ENCODE peak calls at places on chromosomes 5 and 9, in four cellular contexts. D, V, C and J are unnamed samples.

GRCh38 chr5:133472829-133473228 is 139.5 kb downstream of the FSTL4 start:
- DNase-seq in D (peak), V (no peak), C (no peak), J (no peak)

GRCh38 chr5:81021486-81021885 is 61.3 kb downstream of the RASGRF2 start:
- DNase-seq in D (no peak), V (no peak), C (no peak), J (no peak)

GRCh38 chr5:135213034-135213386 is 179.0 kb upstream of the PITX1 start:
- DNase-seq in D (no peak), V (no peak), C (no peak), J (no peak)

GRCh38 chr9:14312721-14313377 is 1.1 kb downstream of the NFIB start:
- DNase-seq in D (peak), V (no peak), C (no peak), J (peak)

GRCh38 chr9:104863180-104863883 is 64.6 kb downstream of the ABCA1 start:
- DNase-seq in D (peak), V (peak), C (peak), J (peak)

GRCh38 chr5:3825888-3826465 is 230.3 kb downstream of the IRX1 start:
- DNase-seq in D (no peak), V (no peak), C (no peak), J (no peak)

GRCh38 chr5:181188700-181189362 is 16.2 kb downstream of the TRIM7 start:
- DNase-seq in D (peak), V (peak), C (peak), J (peak)

GRCh38 chr9:7273575-7273974 is 515.8 kb downstream of the KDM4C start:
- DNase-seq in D (peak), V (no peak), C (no peak), J (no peak)

GRCh38 chr9:125965421-125965820 is 218.2 kb downstream of the PBX3 start:
- DNase-seq in D (no peak), V (no peak), C (no peak), J (no peak)

GRCh38 chr9:26477963-26478362 is 414.6 kb downstream of the CAAP1 start:
- DNase-seq in D (no peak), V (no peak), C (no peak), J (no peak)

GRCh38 chr5:154214236-154215106 is 23.9 kb downstream of the GALNT10 start:
- DNase-seq in D (no peak), V (no peak), C (no peak), J (no peak)

GRCh38 chr5:134133995-134134541 is 19.6 kb downstream of the TCF7 start:
- DNase-seq in D (no peak), V (no peak), C (no peak), J (no peak)

GRCh38 chr5:96963267-96963666 is 27.4 kb downstream of the LNPEP start:
- DNase-seq in D (peak), V (peak), C (no peak), J (no peak)

GRCh38 chr9:71904076-71904475 is 6.9 kb downstream of the ABHD17B start:
- DNase-seq in D (no peak), V (no peak), C (no peak), J (no peak)

GRCh38 chr5:123814796-123815479 is 303.0 kb downstream of the CSNK1G3 start:
- DNase-seq in D (no peak), V (no peak), C (no peak), J (no peak)

GRCh38 chr5:160021818-160022446 is 13.0 kb downstream of the TTC1 start:
- DNase-seq in D (peak), V (peak), C (peak), J (peak)

GRCh38 chr5:11596185-11596584 is 308.1 kb downstream of the CTNND2 start:
- DNase-seq in D (no peak), V (no peak), C (no peak), J (no peak)

GRCh38 chr5:134088291-134088690 is 26.2 kb upstream of the TCF7 start:
- DNase-seq in D (no peak), V (no peak), C (no peak), J (no peak)

GRCh38 chr9:17134396-17134842 is 421 bp upstream of the CNTLN start:
- DNase-seq in D (no peak), V (no peak), C (no peak), J (no peak)

GRCh38 chr5:173333900-173334685 is 5.9 kb upstream of the STC2 start:
- DNase-seq in D (no peak), V (no peak), C (no peak), J (no peak)

GRCh38 chr9:9299134-9299533 is 1313.7 kb downstream of the PTPRD start:
- DNase-seq in D (no peak), V (no peak), C (no peak), J (no peak)

GRCh38 chr5:146662229-146662628 is 146.2 kb upstream of the GPR151 start:
- DNase-seq in D (peak), V (no peak), C (peak), J (no peak)

GRCh38 chr5:10468256-10468655 is 26.6 kb downstream of the ROPN1L start:
- DNase-seq in D (no peak), V (no peak), C (no peak), J (no peak)

GRCh38 chr5:89991592-89991991 is 418.0 kb downstream of the CETN3 start:
- DNase-seq in D (no peak), V (no peak), C (no peak), J (no peak)

GRCh38 chr9:129094387-129095169 is 13.7 kb downstream of the DOLPP1 start:
- DNase-seq in D (no peak), V (no peak), C (no peak), J (no peak)

GRCh38 chr5:88660947-88661869 is 221.8 kb downstream of the MEF2C start:
- DNase-seq in D (peak), V (no peak), C (no peak), J (peak)
- TF ChIP-seq USF2 in D (no peak), V (no peak), C (no peak), J (no peak)

DNA sequence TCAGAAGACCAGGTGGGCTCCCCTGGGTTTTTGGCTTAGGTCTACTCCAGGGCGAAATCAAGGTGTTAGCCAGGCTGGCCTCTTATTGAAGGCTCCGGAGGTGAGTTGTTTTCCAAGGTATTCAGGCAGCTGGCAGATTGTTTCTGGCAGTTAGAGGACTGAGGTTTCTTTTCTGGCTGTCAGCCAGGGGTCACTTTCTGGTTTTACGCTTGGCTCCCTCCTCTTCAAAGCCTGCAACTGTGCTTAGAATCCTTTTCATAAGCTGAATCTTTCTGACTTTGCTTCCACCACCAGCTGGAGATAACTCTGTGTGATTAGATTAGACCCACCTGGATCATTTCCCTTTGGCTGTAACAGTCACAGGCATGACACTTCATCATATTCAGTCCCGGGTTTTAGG is 24.6 kb downstream of the RFK start:
- DNase-seq in D (no peak), V (peak), C (peak), J (no peak)
- TF ChIP-seq CREM in D (no peak), V (no peak), C (no peak), J (no peak)

GRCh38 chr5:71013575-71013974 is 11.6 kb downstream of the NAIP start:
- DNase-seq in D (peak), V (no peak), C (no peak), J (no peak)
- TF ChIP-seq CREB1 in D (no peak), V (no peak), C (no peak), J (no peak)

GRCh38 chr5:91885291-91886265 is 502.5 kb upstream of the ARRDC3 start:
- DNase-seq in D (no peak), V (no peak), C (no peak), J (no peak)
- TF ChIP-seq USF2 in D (no peak), V (no peak), C (no peak), J (no peak)

DNA sequence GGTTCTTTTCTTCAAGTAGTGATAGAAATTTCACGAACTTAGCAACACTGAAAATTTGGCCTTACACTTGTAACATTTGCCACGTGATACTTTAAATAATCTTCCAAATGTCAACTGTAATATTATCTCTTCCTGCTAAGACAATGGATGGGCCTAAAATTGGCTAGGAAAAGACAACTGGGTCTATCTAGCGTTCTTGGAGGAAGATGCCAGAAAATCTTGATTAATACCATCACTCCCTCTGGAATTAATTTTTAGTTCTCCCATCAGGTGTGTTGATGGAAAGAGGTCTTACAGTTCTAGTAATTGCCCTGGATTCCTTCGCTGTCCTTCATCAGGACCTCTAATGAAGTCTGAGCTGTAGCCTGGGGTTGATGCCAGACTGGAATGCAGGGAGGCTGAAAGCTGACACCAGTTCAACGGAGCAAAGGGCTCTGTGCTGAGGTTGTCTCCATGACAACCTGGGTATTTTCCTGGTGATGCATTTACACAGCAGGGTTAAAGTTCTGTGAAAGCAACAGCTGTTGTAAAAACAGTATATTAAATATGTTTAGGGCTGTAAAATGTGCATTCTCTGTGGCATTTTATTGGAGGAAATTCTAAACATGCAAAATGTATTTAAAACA is 92.3 kb downstream of the GAS1 start:
- DNase-seq in D (no peak), V (no peak), C (peak), J (peak)
- TF ChIP-seq CREM in D (no peak), V (no peak), C (no peak), J (no peak)

DNA sequence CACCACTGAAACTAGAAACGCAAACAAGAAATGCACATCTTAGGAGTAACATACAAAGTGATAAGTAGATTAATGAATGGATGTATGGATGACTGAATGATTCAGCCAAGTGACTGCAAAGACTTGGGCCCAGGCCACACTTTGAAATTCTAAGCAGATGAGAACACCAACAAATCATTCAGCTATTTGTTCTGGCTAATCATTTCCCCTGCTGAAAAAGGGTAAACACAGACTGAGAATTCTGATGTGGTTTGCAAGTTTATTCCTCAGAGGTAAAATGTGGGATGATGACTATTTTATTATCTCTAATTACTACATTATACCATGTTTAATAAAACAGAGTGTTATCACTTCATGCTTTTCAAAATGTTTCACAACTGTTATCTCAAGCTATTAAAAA is 163.2 kb upstream of the ADAMTS16 start:
- DNase-seq in D (no peak), V (no peak), C (no peak), J (no peak)
- TF ChIP-seq CREB1 in D (no peak), V (no peak), C (no peak), J (no peak)

DNA sequence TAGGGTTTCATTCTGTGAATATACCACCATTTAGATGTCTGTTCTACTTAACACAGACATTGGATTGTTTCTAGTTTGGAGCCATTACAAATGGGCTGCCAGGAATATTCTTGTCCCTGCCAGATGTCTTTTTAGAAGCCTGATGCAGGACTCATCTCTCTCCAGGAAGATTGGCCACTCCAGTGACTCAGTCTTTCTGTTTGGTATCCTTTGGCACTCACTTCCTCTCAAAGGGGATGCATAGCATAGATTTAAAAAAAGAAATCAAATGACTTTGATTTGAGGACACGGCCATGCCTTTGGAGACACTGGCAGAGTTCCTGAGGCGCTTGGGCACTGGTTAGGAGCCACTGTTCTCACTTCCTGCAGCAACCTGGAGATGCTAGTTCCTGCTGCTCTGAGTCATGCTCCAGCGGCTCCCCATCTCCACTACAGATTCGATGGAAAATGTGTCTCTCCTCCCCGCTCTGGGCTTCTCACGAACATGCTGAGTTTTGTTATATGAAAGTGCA is 3.5 kb upstream of the ZNF366 start:
- DNase-seq in D (no peak), V (no peak), C (no peak), J (no peak)
- TF ChIP-seq USF2 in D (no peak), V (no peak), C (no peak), J (no peak)

DNA sequence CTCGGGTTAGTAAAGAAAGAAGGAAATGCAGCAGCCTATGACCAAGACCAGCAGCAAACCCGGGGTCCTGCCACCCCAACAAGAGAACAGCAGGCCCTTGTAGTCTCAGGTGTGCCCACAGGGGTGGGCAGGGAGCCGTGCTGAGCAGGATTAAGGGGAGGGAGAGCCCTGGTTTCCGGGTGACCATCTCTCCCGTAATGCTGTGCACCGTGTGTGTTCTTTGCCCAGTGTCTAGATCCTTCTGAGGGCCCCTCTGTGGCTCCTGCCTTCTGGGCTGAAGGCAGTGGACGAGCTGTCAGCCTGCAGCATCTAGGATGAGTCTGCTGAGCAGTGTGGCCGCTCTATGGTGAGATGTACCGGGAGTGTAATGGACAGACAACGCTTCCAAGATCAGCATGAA is 12.7 kb upstream of the PLEKHG4B start:
- DNase-seq in D (no peak), V (no peak), C (no peak), J (no peak)
- TF ChIP-seq CREM in D (no peak), V (no peak), C (no peak), J (no peak)